ENCODE peak calls at places on chromosomes 6 and 20, in ten cellular contexts. B is GM23248; L is amygdala; D is WTC11; E is CD4-positive, alpha-beta memory T cell; G is naive thymus-derived CD8-positive, alpha-beta T cell; Z is naive B cell; X is endothelial cell; F is GM12865; T is NCI-H748 treated with DMSO at 0.1 percent for 48 hours. J is an unnamed sample.
A peak's percentile ranks its signal among the peaks of the same experiment; 100 is the strongest.

GRCh38 chr6:91462236-91462635 is 875.4 kb upstream of the MAP3K7 start:
- DNase-seq in B (no peak), L (no peak), D (no peak), E (no peak), G (no peak), Z (no peak), X (no peak), F (no peak), T (no peak), J (no peak)

GRCh38 chr20:4633780-4634179 is 87.9 kb upstream of the PRND start:
- DNase-seq in B (peak; percentile 89), L (no peak), D (no peak), E (no peak), G (no peak), Z (no peak), X (no peak), F (no peak), T (no peak), J (no peak)

GRCh38 chr6:106520711-106521367 is 108.5 kb downstream of the RTN4IP1 start:
- DNase-seq in B (no peak), L (no peak), D (no peak), E (peak; percentile 90), G (peak; percentile 90), Z (peak; percentile 75), X (no peak), F (peak; percentile 97), T (no peak), J (peak; percentile 77)

GRCh38 chr6:30720738-30721197 is 616 bp downstream of the TUBB start:
- DNase-seq in B (peak; percentile 80), L (peak; percentile 12), D (peak; percentile 54), E (no peak), G (peak; percentile 34), Z (peak; percentile 61), X (peak; percentile 56), F (peak; percentile 86), T (peak; percentile 67), J (peak; percentile 89)

GRCh38 chr6:33781105-33781975 is 7.6 kb downstream of the LEMD2 start:
- DNase-seq in B (peak; percentile 71), L (no peak), D (peak; percentile 55), E (no peak), G (no peak), Z (no peak), X (peak; percentile 65), F (no peak), T (no peak), J (no peak)

GRCh38 chr20:32007787-32008616 is 2.2 kb upstream of the CCM2L start:
- DNase-seq in B (no peak), L (no peak), D (peak; percentile 50), E (no peak), G (no peak), Z (no peak), X (peak; percentile 66), F (no peak), T (no peak), J (no peak)

GRCh38 chr20:1108437-1108920 is 9.9 kb upstream of the PSMF1 start:
- DNase-seq in B (peak; percentile 71), L (peak; percentile 10), D (peak; percentile 75), E (peak; percentile 35), G (peak; percentile 33), Z (peak; percentile 23), X (peak; percentile 69), F (peak; percentile 55), T (peak; percentile 22), J (peak; percentile 61)

GRCh38 chr20:24079661-24080412 is 91.3 kb upstream of the GGTLC1 start:
- DNase-seq in B (no peak), L (no peak), D (no peak), E (no peak), G (no peak), Z (no peak), X (no peak), F (no peak), T (no peak), J (no peak)

GRCh38 chr6:33967966-33968724 is 164.3 kb upstream of the MLN start:
- DNase-seq in B (peak; percentile 29), L (no peak), D (peak; percentile 62), E (no peak), G (no peak), Z (no peak), X (no peak), F (no peak), T (peak; percentile 14), J (peak; percentile 42)

GRCh38 chr6:151494235-151494950 is 576 bp downstream of the CCDC170 start:
- DNase-seq in B (peak; percentile 77), L (no peak), D (peak; percentile 29), E (no peak), G (no peak), Z (peak; percentile 11), X (peak; percentile 19), F (peak; percentile 28), T (peak; percentile 41), J (no peak)

GRCh38 chr6:117409863-117410262 is 15.9 kb downstream of the ROS1 start:
- DNase-seq in B (no peak), L (no peak), D (no peak), E (no peak), G (no peak), Z (no peak), X (no peak), F (no peak), T (no peak), J (no peak)

GRCh38 chr6:13422601-13423247 is 64.7 kb downstream of the GFOD1 start:
- DNase-seq in B (no peak), L (no peak), D (peak; percentile 56), E (no peak), G (no peak), Z (no peak), X (peak; percentile 40), F (no peak), T (no peak), J (no peak)

GRCh38 chr6:92496527-92496926 is 922.8 kb downstream of the EPHA7 start:
- DNase-seq in B (no peak), L (no peak), D (no peak), E (no peak), G (no peak), Z (no peak), X (no peak), F (no peak), T (no peak), J (no peak)

GRCh38 chr6:153099636-153100035 is 31.4 kb downstream of the RGS17 start:
- DNase-seq in B (no peak), L (no peak), D (no peak), E (no peak), G (no peak), Z (no peak), X (no peak), F (peak; percentile 21), T (no peak), J (no peak)

GRCh38 chr20:305745-306144 is 8.4 kb downstream of the ZCCHC3 start:
- DNase-seq in B (no peak), L (no peak), D (no peak), E (no peak), G (no peak), Z (no peak), X (no peak), F (no peak), T (no peak), J (no peak)

GRCh38 chr6:75907444-75907843 is 158.4 kb downstream of the MYO6 start:
- DNase-seq in B (no peak), L (no peak), D (no peak), E (no peak), G (no peak), Z (no peak), X (no peak), F (no peak), T (no peak), J (no peak)

GRCh38 chr6:9851541-9852380 is 563.1 kb downstream of the TFAP2A start:
- DNase-seq in B (peak; percentile 21), L (no peak), D (peak; percentile 44), E (no peak), G (no peak), Z (no peak), X (no peak), F (peak; percentile 48), T (no peak), J (no peak)

GRCh38 chr20:47552996-47553395 is 51.3 kb downstream of the NCOA3 start:
- DNase-seq in B (no peak), L (no peak), D (no peak), E (no peak), G (no peak), Z (no peak), X (no peak), F (no peak), T (no peak), J (no peak)